ENCODE peak calls at places on chromosomes 2 and 18, in nine cellular contexts. K is AG09319; T is cardiac muscle cell; H is Peyer's patch; J is stimulated activated CD4-positive, alpha-beta T cell treated with anti-CD3 and anti-CD28 coated beads, Interleukin-2, amount 100 ng/mL, for 24 hours; G is posterior cingulate gyrus; W is fibroblast of lung; C is NCI-H2029 treated with DMSO at 0.1 percent for 48 hours; D is RWPE1. Q is an unnamed sample.

GRCh38 chr2:162062559-162062958 is 11.5 kb downstream of the DPP4 start:
- DNase-seq in K (no peak), T (no peak), H (no peak), J (no peak), G (no peak), W (no peak), C (no peak), D (no peak), Q (no peak)

GRCh38 chr2:203685081-203685621 is 21.3 kb upstream of the CD28 start:
- DNase-seq in K (peak), T (peak), H (no peak), J (no peak), G (no peak), W (peak), C (no peak), D (peak), Q (peak)

GRCh38 chr2:53559302-53559967 is 208.2 kb upstream of the CHAC2 start:
- DNase-seq in K (no peak), T (no peak), H (no peak), J (no peak), G (no peak), W (peak), C (no peak), D (peak), Q (peak)

GRCh38 chr18:49028091-49028490 is 77.3 kb upstream of the SMAD7 start:
- DNase-seq in K (no peak), T (no peak), H (peak), J (no peak), G (no peak), W (no peak), C (no peak), D (no peak), Q (no peak)

GRCh38 chr2:174004311-174004695 is 39.1 kb upstream of the SP3 start:
- DNase-seq in K (no peak), T (no peak), H (no peak), J (no peak), G (no peak), W (no peak), C (no peak), D (no peak), Q (no peak)

GRCh38 chr2:28678175-28678855 is 73.3 kb upstream of the PPP1CB start:
- DNase-seq in K (no peak), T (no peak), H (no peak), J (no peak), G (no peak), W (no peak), C (no peak), D (no peak), Q (no peak)

GRCh38 chr2:6917761-6918421 is 679 bp downstream of the RNF144A start:
- DNase-seq in K (no peak), T (no peak), H (no peak), J (peak), G (no peak), W (no peak), C (no peak), D (no peak), Q (peak)

GRCh38 chr2:40957508-40957907 is 505.6 kb upstream of the SLC8A1 start:
- DNase-seq in K (no peak), T (peak), H (no peak), J (no peak), G (no peak), W (no peak), C (no peak), D (no peak), Q (no peak)

GRCh38 chr18:78092901-78093300 is 843.3 kb downstream of the GALR1 start:
- DNase-seq in K (no peak), T (no peak), H (no peak), J (no peak), G (no peak), W (no peak), C (no peak), D (no peak), Q (no peak)

GRCh38 chr2:38376346-38376682 is 759 bp downstream of the ATL2 start:
- DNase-seq in K (no peak), T (peak), H (no peak), J (peak), G (peak), W (peak), C (peak), D (peak), Q (peak)

GRCh38 chr2:85394256-85394655 is 15.9 kb downstream of the CAPG start:
- DNase-seq in K (no peak), T (no peak), H (no peak), J (no peak), G (peak), W (no peak), C (peak), D (no peak), Q (no peak)

GRCh38 chr2:18626958-18627650 is 37.7 kb upstream of the NT5C1B start:
- DNase-seq in K (no peak), T (peak), H (no peak), J (no peak), G (no peak), W (peak), C (no peak), D (no peak), Q (no peak)

GRCh38 chr18:9055185-9055584 is 47.3 kb upstream of the NDUFV2 start:
- DNase-seq in K (peak), T (peak), H (no peak), J (no peak), G (no peak), W (peak), C (no peak), D (peak), Q (peak)

GRCh38 chr2:170264865-170265264 is 86.9 kb downstream of the MYO3B start:
- DNase-seq in K (no peak), T (no peak), H (no peak), J (no peak), G (no peak), W (no peak), C (no peak), D (no peak), Q (no peak)

GRCh38 chr2:1510184-1510583 is 96.9 kb downstream of the TPO start:
- DNase-seq in K (no peak), T (no peak), H (no peak), J (no peak), G (no peak), W (no peak), C (no peak), D (no peak), Q (no peak)

GRCh38 chr2:203763425-203764272 is 57.2 kb downstream of the CD28 start:
- DNase-seq in K (no peak), T (no peak), H (no peak), J (peak), G (no peak), W (no peak), C (no peak), D (no peak), Q (no peak)

GRCh38 chr2:238379096-238379810 is 47.5 kb upstream of the ASB1 start:
- DNase-seq in K (no peak), T (peak), H (no peak), J (peak), G (no peak), W (peak), C (no peak), D (no peak), Q (no peak)

GRCh38 chr18:51255694-51256093 is 58.2 kb upstream of the MEX3C start:
- DNase-seq in K (no peak), T (peak), H (no peak), J (no peak), G (no peak), W (no peak), C (no peak), D (no peak), Q (no peak)

GRCh38 chr18:317618-318017 is 49.8 kb upstream of the THOC1 start:
- DNase-seq in K (no peak), T (no peak), H (no peak), J (no peak), G (no peak), W (no peak), C (no peak), D (no peak), Q (no peak)

GRCh38 chr2:120436885-120437603 is 91.1 kb downstream of the INHBB start:
- DNase-seq in K (no peak), T (peak), H (no peak), J (peak), G (no peak), W (peak), C (peak), D (peak), Q (peak)

GRCh38 chr18:34364699-34365098 is 140.0 kb upstream of the NOL4 start:
- DNase-seq in K (no peak), T (no peak), H (no peak), J (no peak), G (no peak), W (no peak), C (no peak), D (no peak), Q (no peak)

GRCh38 chr18:36465970-36466369 is 168.5 kb downstream of the FHOD3 start:
- DNase-seq in K (no peak), T (no peak), H (no peak), J (no peak), G (no peak), W (no peak), C (no peak), D (no peak), Q (no peak)

GRCh38 chr2:238060096-238060541 is 682 bp upstream of the SCLY start:
- DNase-seq in K (no peak), T (no peak), H (no peak), J (no peak), G (no peak), W (no peak), C (no peak), D (peak), Q (no peak)

GRCh38 chr2:39898934-39899333 is 119.9 kb upstream of the THUMPD2 start:
- DNase-seq in K (no peak), T (no peak), H (no peak), J (no peak), G (no peak), W (no peak), C (no peak), D (no peak), Q (no peak)

GRCh38 chr2:216006164-216006663 is 7.1 kb downstream of the MREG start:
- DNase-seq in K (no peak), T (peak), H (peak), J (peak), G (peak), W (peak), C (no peak), D (peak), Q (no peak)

Q was measured in NCI-H460.